ENCODE peak calls at places on chromosomes 1 and 21, in four cellular contexts. B, W, N and X are unnamed samples.

GRCh38 chr1:207923121-207923520 is 12.2 kb upstream of the CD34 start:
- DNase-seq in B (no peak), W (no peak), N (no peak), X (no peak)

GRCh38 chr21:28229811-28230210 is 762.9 kb downstream of the LTN1 start:
- DNase-seq in B (peak), W (no peak), N (no peak), X (no peak)

GRCh38 chr1:9009438-9010366 is 16.5 kb downstream of the SLC2A7 start:
- DNase-seq in B (no peak), W (no peak), N (no peak), X (no peak)

GRCh38 chr1:209527993-209528392 is 55.5 kb upstream of the CAMK1G start:
- DNase-seq in B (peak), W (no peak), N (no peak), X (no peak)

GRCh38 chr1:110606784-110607662 is 865 bp upstream of the KCNA2 start:
- DNase-seq in B (no peak), W (no peak), N (no peak), X (no peak)

GRCh38 chr1:36174716-36175115 is 18.8 kb downstream of the MAP7D1 start:
- DNase-seq in B (no peak), W (no peak), N (no peak), X (no peak)

GRCh38 chr1:178566187-178566586 is 53.3 kb downstream of the TEX35 start:
- DNase-seq in B (no peak), W (no peak), N (no peak), X (no peak)

GRCh38 chr1:22379566-22379965 is 72.1 kb upstream of the ZBTB40 start:
- DNase-seq in B (no peak), W (no peak), N (no peak), X (no peak)

GRCh38 chr1:155591770-155592169 is 18.2 kb upstream of the MSTO1 start:
- DNase-seq in B (peak), W (no peak), N (peak), X (no peak)

DNA sequence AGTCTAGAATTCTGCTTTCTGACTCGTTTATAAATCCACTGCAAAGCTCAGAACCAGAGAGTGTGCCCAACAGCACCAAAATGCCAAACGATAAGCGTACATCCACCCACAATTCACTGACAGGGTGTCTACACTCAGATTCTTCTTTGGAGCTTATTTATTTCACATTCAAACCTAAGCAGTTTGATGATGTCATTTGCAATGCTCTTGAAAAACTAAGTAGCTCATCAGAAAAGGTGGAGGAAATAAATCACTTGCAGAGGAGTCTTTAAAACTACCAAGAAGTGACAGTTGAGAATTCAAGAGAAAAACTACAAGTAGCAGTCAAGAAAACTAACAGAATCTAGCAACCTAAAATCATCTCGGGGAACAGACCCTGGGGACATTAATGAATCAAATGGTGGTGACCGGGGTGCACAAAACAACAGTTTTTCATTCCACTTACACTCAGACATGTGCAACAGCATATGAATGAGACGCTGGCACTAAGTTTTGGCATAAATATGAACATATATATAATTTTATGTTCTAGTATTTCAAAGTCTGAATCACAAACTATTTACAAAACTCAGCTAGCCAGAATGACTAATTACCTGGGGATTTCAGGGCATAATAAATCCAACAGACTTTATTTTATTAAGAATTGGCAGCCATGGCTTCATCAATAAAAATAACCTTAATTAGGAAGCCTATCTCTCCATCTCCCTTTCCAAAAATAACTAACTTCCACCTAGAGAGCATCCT is 119.4 kb downstream of the SIPA1L2 start:
- DNase-seq in B (no peak), W (no peak), N (no peak), X (no peak)
- H3K4me3 ChIP-seq in B (no peak), W (no peak), N (no peak), X (no peak)

DNA sequence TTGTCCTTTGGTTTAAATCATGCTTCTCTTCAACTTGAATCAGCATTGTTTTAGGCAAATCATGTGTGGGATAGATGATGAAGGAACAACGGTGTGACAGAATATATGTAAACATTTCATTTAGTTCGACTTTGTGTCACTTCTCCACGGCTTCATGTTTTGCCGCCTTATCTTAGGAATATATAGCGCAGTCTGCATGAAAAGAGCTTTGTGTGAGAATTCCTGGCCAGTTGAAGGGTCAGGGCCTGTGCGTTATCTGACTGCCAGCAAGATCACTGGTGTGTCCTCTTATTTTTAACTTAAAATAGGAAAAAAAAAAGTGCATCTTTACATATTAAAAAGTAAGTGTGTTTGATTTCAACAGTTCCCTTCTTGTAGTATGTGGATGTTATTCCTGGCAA is 465.1 kb downstream of the USP25 start:
- DNase-seq in B (no peak), W (no peak), N (no peak), X (no peak)
- H3K4me3 ChIP-seq in B (peak), W (peak), N (peak), X (peak)

GRCh38 chr1:164768619-164769018 is 209.6 kb downstream of the PBX1 start:
- DNase-seq in B (no peak), W (no peak), N (no peak), X (no peak)

GRCh38 chr1:164765993-164766720 is 207.2 kb downstream of the PBX1 start:
- DNase-seq in B (no peak), W (no peak), N (no peak), X (no peak)

GRCh38 chr1:164767257-164768044 is 208.5 kb downstream of the PBX1 start:
- DNase-seq in B (peak), W (no peak), N (no peak), X (no peak)

GRCh38 chr1:164769504-164770148 is 210.6 kb downstream of the PBX1 start:
- DNase-seq in B (no peak), W (no peak), N (no peak), X (no peak)

GRCh38 chr1:164768045-164768402 is 209.0 kb downstream of the PBX1 start:
- DNase-seq in B (no peak), W (no peak), N (no peak), X (no peak)
- H3K4me3 ChIP-seq in B (no peak), W (no peak), N (no peak), X (no peak)

GRCh38 chr1:32181065-32181464 is 1.6 kb downstream of the TXLNA start:
- DNase-seq in B (no peak), W (no peak), N (no peak), X (no peak)

GRCh38 chr1:32179443-32180185 is at the start of gene TXLNA:
- DNase-seq in B (peak), W (peak), N (peak), X (no peak)

GRCh38 chr1:32180186-32181060 is 948 bp downstream of the TXLNA start:
- DNase-seq in B (no peak), W (no peak), N (peak), X (no peak)

GRCh38 chr1:32182060-32182459 is 2.6 kb downstream of the TXLNA start:
- DNase-seq in B (no peak), W (no peak), N (no peak), X (no peak)

DNA sequence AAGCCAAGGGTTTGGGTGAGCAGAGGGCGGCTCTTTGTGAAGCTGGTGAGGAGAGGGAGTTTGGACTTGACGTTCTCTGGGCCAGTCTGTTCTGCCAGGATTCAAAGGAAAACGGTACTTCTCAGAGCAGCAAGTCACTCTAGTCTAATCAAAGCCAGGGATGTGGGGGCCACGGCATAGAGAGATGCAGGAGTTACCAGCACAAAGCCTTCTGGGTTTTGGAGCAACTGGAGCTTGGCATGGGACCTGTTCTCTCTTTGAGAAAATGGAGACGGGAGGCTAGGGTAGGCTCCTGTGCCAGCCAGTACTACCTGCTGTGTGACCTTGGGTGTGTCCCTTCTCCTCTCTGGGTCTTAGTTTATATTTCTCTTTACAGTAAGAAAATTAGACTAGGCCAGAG is 2.1 kb downstream of the TXLNA start:
- DNase-seq in B (no peak), W (no peak), N (no peak), X (no peak)
- H3K4me3 ChIP-seq in B (peak), W (peak), N (no peak), X (peak)

DNA sequence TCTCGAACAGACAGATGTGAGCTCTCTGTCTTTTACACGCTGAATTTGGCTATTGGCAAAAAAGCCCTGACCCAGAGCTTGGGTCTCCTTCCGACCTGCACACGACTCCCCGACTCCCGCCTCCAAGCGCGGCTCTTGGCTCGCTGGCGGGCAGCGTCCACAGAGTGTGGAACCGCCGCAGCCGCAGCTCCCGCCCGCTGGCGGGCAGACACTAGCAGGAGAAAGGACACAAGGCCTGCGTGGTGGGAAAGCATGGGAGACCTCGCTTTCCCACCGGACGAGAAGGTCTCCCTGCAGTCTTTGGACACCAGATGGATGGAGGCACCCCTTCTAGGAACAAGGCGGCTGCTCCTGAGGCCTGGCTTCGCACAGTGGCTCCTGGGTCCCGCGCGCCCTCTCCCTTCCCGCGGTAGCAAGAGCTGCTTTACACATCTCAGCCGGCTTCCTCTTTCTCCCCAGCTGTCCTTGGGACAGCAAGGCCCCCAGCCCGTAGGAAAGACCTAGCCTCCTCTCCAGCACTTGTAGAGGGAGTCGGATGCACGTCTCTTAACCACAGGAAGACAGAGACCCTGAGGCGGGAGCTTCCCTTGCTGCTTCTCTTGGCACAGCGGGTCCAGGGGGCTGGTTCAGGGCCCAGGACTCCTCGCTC is 92.1 kb downstream of the PRKAB2 start:
- DNase-seq in B (no peak), W (no peak), N (no peak), X (peak)
- H3K4me3 ChIP-seq in B (no peak), W (no peak), N (no peak), X (no peak)

GRCh38 chr1:23798662-23799142 is 1.9 kb downstream of the GALE start:
- DNase-seq in B (no peak), W (no peak), N (no peak), X (no peak)
- H3K4me3 ChIP-seq in B (no peak), W (no peak), N (no peak), X (peak)